ENCODE peak calls at places on chromosomes 5 and 9, in ten cellular contexts. V is uterus; W is spleen; B is AG04450; K is ovary; U is body of pancreas; Q is mammary epithelial cell; E is tibial nerve; L is right lobe of liver; G is effector memory CD4-positive, alpha-beta T cell. T is an unnamed sample.

GRCh38 chr9:136525841-136526499 is 19.9 kb downstream of the NOTCH1 start:
- DNase-seq in V (no peak), W (no peak), B (no peak), K (no peak), U (peak), Q (no peak), E (no peak), L (no peak), G (no peak), T (no peak)

GRCh38 chr9:97577051-97577450 is 56.1 kb downstream of the TSTD2 start:
- DNase-seq in V (peak), W (no peak), B (no peak), K (no peak), U (no peak), Q (no peak), E (no peak), L (peak), G (no peak), T (no peak)

GRCh38 chr9:126851286-126851880 is 9.1 kb upstream of the ZBTB34 start:
- DNase-seq in V (no peak), W (no peak), B (no peak), K (no peak), U (no peak), Q (no peak), E (no peak), L (no peak), G (no peak), T (no peak)

GRCh38 chr5:122154491-122154890 is 25.1 kb downstream of the ZNF474 start:
- DNase-seq in V (no peak), W (no peak), B (no peak), K (no peak), U (no peak), Q (no peak), E (no peak), L (no peak), G (no peak), T (no peak)

GRCh38 chr9:129306318-129306973 is 128.4 kb upstream of the IER5L start:
- DNase-seq in V (no peak), W (peak), B (no peak), K (no peak), U (no peak), Q (no peak), E (peak), L (peak), G (no peak), T (no peak)

GRCh38 chr5:57447656-57448055 is 35.0 kb downstream of the ACTBL2 start:
- DNase-seq in V (no peak), W (no peak), B (peak), K (no peak), U (no peak), Q (no peak), E (no peak), L (no peak), G (no peak), T (no peak)

GRCh38 chr5:171821286-171821685 is 35.7 kb downstream of the SMIM23 start:
- DNase-seq in V (no peak), W (peak), B (no peak), K (no peak), U (no peak), Q (no peak), E (no peak), L (no peak), G (no peak), T (no peak)

GRCh38 chr9:128007566-128008138 is 26.9 kb upstream of the EEIG1 start:
- DNase-seq in V (peak), W (peak), B (no peak), K (peak), U (peak), Q (peak), E (no peak), L (peak), G (peak), T (peak)

GRCh38 chr5:111976705-111977104 is 219.7 kb upstream of the NREP start:
- DNase-seq in V (no peak), W (no peak), B (no peak), K (no peak), U (no peak), Q (no peak), E (no peak), L (no peak), G (no peak), T (no peak)

GRCh38 chr5:54646285-54647101 is 128.9 kb downstream of the SNX18 start:
- DNase-seq in V (peak), W (peak), B (peak), K (peak), U (peak), Q (peak), E (peak), L (peak), G (peak), T (peak)

GRCh38 chr9:124137009-124137943 is 120.5 kb upstream of the NEK6 start:
- DNase-seq in V (no peak), W (no peak), B (no peak), K (no peak), U (no peak), Q (no peak), E (no peak), L (no peak), G (no peak), T (no peak)
- H3K4me3 ChIP-seq in V (no peak), W (no peak), B (no peak), K (no peak), U (no peak), Q (no peak), E (no peak), L (no peak), G (no peak), T (no peak)

GRCh38 chr5:34926318-34926888 is 3.0 kb upstream of the DNAJC21 start:
- DNase-seq in V (no peak), W (no peak), B (no peak), K (no peak), U (no peak), Q (no peak), E (no peak), L (no peak), G (no peak), T (no peak)
- H3K27ac ChIP-seq in V (no peak), W (no peak), B (no peak), K (no peak), U (no peak), Q (no peak), E (no peak), L (no peak), G (no peak), T (no peak)

GRCh38 chr9:917730-918129 is 58.7 kb upstream of the DMRT3 start:
- DNase-seq in V (no peak), W (no peak), B (no peak), K (no peak), U (no peak), Q (no peak), E (no peak), L (no peak), G (no peak), T (peak)
- H3K4me3 ChIP-seq in V (no peak), W (no peak), B (no peak), K (no peak), U (no peak), Q (no peak), E (no peak), L (no peak), G (no peak), T (no peak)

DNA sequence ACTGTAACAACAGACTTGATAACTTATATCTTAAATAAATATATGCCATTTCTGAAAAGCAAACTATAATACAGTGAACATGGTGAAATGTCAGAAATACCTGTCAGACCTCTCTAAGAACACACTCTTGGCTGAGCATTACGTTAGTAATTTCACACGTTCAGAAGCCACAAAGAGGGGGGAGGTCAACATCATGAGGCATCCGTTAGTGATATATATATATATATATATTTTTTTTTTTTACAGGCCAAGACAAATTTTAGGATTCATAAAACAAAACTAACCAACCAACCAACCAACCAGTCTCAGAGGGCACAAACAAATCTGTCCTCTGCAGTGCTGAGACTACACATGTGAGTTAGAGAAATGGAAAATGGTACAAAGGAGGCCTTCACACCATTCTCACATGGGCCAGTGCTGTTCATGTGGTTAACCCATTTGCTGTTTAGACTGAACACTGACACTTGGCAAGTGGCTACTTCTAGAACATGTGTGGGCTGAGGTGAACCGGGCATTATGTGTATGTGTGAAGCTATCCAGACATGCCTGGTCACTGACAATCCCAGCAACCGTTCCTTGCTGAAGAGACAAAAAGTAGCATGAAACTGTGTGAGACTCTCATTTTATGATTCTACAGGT is 54.5 kb downstream of the ELL2 start:
- DNase-seq in V (no peak), W (no peak), B (no peak), K (no peak), U (no peak), Q (no peak), E (no peak), L (no peak), G (no peak), T (no peak)
- H3K27ac ChIP-seq in V (no peak), W (no peak), B (no peak), K (no peak), U (no peak), Q (no peak), E (no peak), L (no peak), G (no peak), T (no peak)

GRCh38 chr9:33677506-33677809 is 117.9 kb upstream of the PRSS3 start:
- DNase-seq in V (no peak), W (no peak), B (no peak), K (no peak), U (no peak), Q (no peak), E (no peak), L (no peak), G (no peak), T (no peak)
- H3K4me3 ChIP-seq in V (peak), W (peak), B (peak), K (peak), U (no peak), Q (peak), E (peak), L (peak), G (peak), T (peak)

GRCh38 chr5:88049737-88050136 is 218.9 kb downstream of the TMEM161B start:
- DNase-seq in V (no peak), W (no peak), B (no peak), K (no peak), U (no peak), Q (no peak), E (no peak), L (no peak), G (no peak), T (no peak)
- H3K27ac ChIP-seq in V (no peak), W (no peak), B (no peak), K (no peak), U (no peak), Q (no peak), E (no peak), L (no peak), G (no peak), T (no peak)